ENCODE peak calls at places on chromosome 20, in four cellular contexts. B is G401, J is psoas muscle, X is SHP77. A is an unnamed sample.
A peak's percentile ranks its signal among the peaks of the same experiment; 100 is the strongest.

GRCh38 chr20:49344975-49345374 is 67.1 kb upstream of the ZNFX1 start:
- DNase-seq in B (peak; percentile 82), J (peak; percentile 67), X (peak; percentile 25), A (no peak)

GRCh38 chr20:34293119-34293518 is 10.0 kb downstream of the AHCY start:
- DNase-seq in B (no peak), J (no peak), X (no peak), A (no peak)

GRCh38 chr20:31673943-31674463 is 36.3 kb downstream of the COX4I2 start:
- DNase-seq in B (no peak), J (no peak), X (no peak), A (no peak)

GRCh38 chr20:2051920-2052319 is 49.7 kb upstream of the STK35 start:
- DNase-seq in B (no peak), J (no peak), X (no peak), A (no peak)

GRCh38 chr20:22582960-22583772 is 1.2 kb downstream of the FOXA2 start:
- DNase-seq in B (no peak), J (no peak), X (no peak), A (no peak)

GRCh38 chr20:33584976-33585375 is 77.2 kb upstream of the C20orf144 start:
- DNase-seq in B (no peak), J (no peak), X (no peak), A (no peak)

GRCh38 chr20:50385733-50386640 is 124.2 kb upstream of the PTPN1 start:
- DNase-seq in B (no peak), J (no peak), X (no peak), A (no peak)

GRCh38 chr20:48682529-48683385 is 145.0 kb downstream of the PREX1 start:
- DNase-seq in B (peak; percentile 19), J (peak; percentile 74), X (peak; percentile 90), A (no peak)

GRCh38 chr20:44911264-44911921 is 1.5 kb downstream of the PABPC1L start:
- DNase-seq in B (peak; percentile 34), J (no peak), X (peak; percentile 37), A (no peak)

GRCh38 chr20:4166726-4167035 is 151.3 kb upstream of the RNF24 start:
- DNase-seq in B (no peak), J (no peak), X (no peak), A (no peak)

GRCh38 chr20:61699184-61700066 is 366.3 kb downstream of the TAF4 start:
- DNase-seq in B (peak; percentile 19), J (no peak), X (no peak), A (no peak)

GRCh38 chr20:49505518-49505917 is 23.1 kb upstream of the KCNB1 start:
- DNase-seq in B (peak; percentile 85), J (no peak), X (peak; percentile 40), A (no peak)

GRCh38 chr20:12207875-12208274 is 290.2 kb downstream of the BTBD3 start:
- DNase-seq in B (no peak), J (no peak), X (peak; percentile 54), A (peak; percentile 22)

GRCh38 chr20:38303908-38304379 is at the start of gene BPI:
- DNase-seq in B (no peak), J (peak; percentile 29), X (no peak), A (no peak)

GRCh38 chr20:44460795-44461141 is 14.9 kb upstream of the TTPAL start:
- DNase-seq in B (peak; percentile 40), J (no peak), X (peak; percentile 20), A (no peak)

GRCh38 chr20:32089637-32090330 is 19.7 kb upstream of the TM9SF4 start:
- DNase-seq in B (no peak), J (no peak), X (no peak), A (no peak)

GRCh38 chr20:24993337-24994185 is 1.0 kb upstream of the APMAP start:
- DNase-seq in B (peak; percentile 82), J (no peak), X (peak; percentile 35), A (no peak)

GRCh38 chr20:7695622-7696021 is 244.6 kb downstream of the HAO1 start:
- DNase-seq in B (no peak), J (no peak), X (no peak), A (no peak)

GRCh38 chr20:4247898-4248858 is 232.8 kb upstream of the RNF24 start:
- DNase-seq in B (no peak), J (no peak), X (no peak), A (no peak)

GRCh38 chr20:5989539-5989938 is 39.1 kb downstream of the MCM8 start:
- DNase-seq in B (no peak), J (no peak), X (no peak), A (no peak)

GRCh38 chr20:54172856-54173652 is 732 bp downstream of the CYP24A1 start:
- DNase-seq in B (no peak), J (no peak), X (no peak), A (no peak)

GRCh38 chr20:46350201-46350985 is 42.1 kb upstream of the CDH22 start:
- DNase-seq in B (no peak), J (no peak), X (peak; percentile 27), A (no peak)

GRCh38 chr20:41181567-41181966 is 44.2 kb downstream of the PLCG1 start:
- DNase-seq in B (peak; percentile 70), J (no peak), X (no peak), A (no peak)

GRCh38 chr20:33231237-33231636 is 4.6 kb upstream of the BPIFA1 start:
- DNase-seq in B (no peak), J (no peak), X (no peak), A (no peak)

GRCh38 chr20:4811661-4812181 is 90.0 kb downstream of the PRND start:
- DNase-seq in B (no peak), J (peak; percentile 64), X (no peak), A (no peak)

GRCh38 chr20:17615645-17616479 is 46.0 kb downstream of the DSTN start:
- DNase-seq in B (no peak), J (no peak), X (peak; percentile 90), A (no peak)

GRCh38 chr20:23445596-23446217 is 6.2 kb downstream of the CSTL1 start:
- DNase-seq in B (no peak), J (no peak), X (no peak), A (no peak)

GRCh38 chr20:54140067-54140466 is 33.7 kb downstream of the CYP24A1 start:
- DNase-seq in B (no peak), J (no peak), X (no peak), A (no peak)

GRCh38 chr20:17794400-17794799 is 94.6 kb downstream of the BANF2 start:
- DNase-seq in B (peak; percentile 21), J (no peak), X (no peak), A (no peak)

GRCh38 chr20:47400685-47401084 is 44.2 kb upstream of the ZMYND8 start:
- DNase-seq in B (no peak), J (no peak), X (no peak), A (no peak)

GRCh38 chr20:43583982-43584432 is 6.7 kb upstream of the IFT52 start:
- DNase-seq in B (no peak), J (peak; percentile 54), X (peak; percentile 57), A (no peak)

GRCh38 chr20:45247860-45248259 is 6.5 kb downstream of the SLPI start:
- DNase-seq in B (no peak), J (no peak), X (no peak), A (no peak)

GRCh38 chr20:16485406-16485805 is 87.8 kb downstream of the KIF16B start:
- DNase-seq in B (no peak), J (no peak), X (no peak), A (no peak)

GRCh38 chr20:24095753-24096152 is 107.2 kb upstream of the GGTLC1 start:
- DNase-seq in B (no peak), J (no peak), X (no peak), A (no peak)

GRCh38 chr20:33460711-33461110 is 17.1 kb upstream of the SNTA1 start:
- DNase-seq in B (no peak), J (no peak), X (no peak), A (no peak)

GRCh38 chr20:18738888-18739287 is 74.7 kb upstream of the SCP2D1 start:
- DNase-seq in B (no peak), J (no peak), X (no peak), A (no peak)

GRCh38 chr20:35005463-35005961 is 49.8 kb downstream of the MYH7B start:
- DNase-seq in B (peak; percentile 80), J (peak; percentile 8), X (no peak), A (no peak)

GRCh38 chr20:49889943-49890650 is 25.2 kb downstream of the SPATA2 start:
- DNase-seq in B (no peak), J (no peak), X (no peak), A (no peak)